ENCODE peak calls at places on chromosomes 7 and 10, in ten cellular contexts. S is hippocampal formation; P is COR-L47; G is H7; A is psoas muscle; L is EH; K is activated CD4-positive, CD25-positive, alpha-beta regulatory T cell; J is BJ; Z is activated gamma-delta T cell treated with Interleukin-2 at 50 U/mL for 16 hours; I is DMS153. Y is an unnamed sample.

GRCh38 chr7:43758861-43759683 is 592 bp downstream of the BLVRA start:
- DNase-seq in S (peak), P (no peak), G (peak), A (peak), L (peak), K (no peak), J (no peak), Z (peak), I (no peak), Y (peak)

GRCh38 chr10:26517141-26517890 is 79.2 kb downstream of the APBB1IP start:
- DNase-seq in S (no peak), P (no peak), G (no peak), A (no peak), L (no peak), K (no peak), J (no peak), Z (no peak), I (no peak), Y (no peak)

GRCh38 chr7:5393748-5394147 is 29.9 kb downstream of the TNRC18 start:
- DNase-seq in S (no peak), P (no peak), G (no peak), A (no peak), L (no peak), K (no peak), J (no peak), Z (no peak), I (no peak), Y (no peak)

GRCh38 chr10:123882681-123883445 is 8.7 kb downstream of the CPXM2 start:
- DNase-seq in S (no peak), P (no peak), G (peak), A (no peak), L (no peak), K (no peak), J (no peak), Z (no peak), I (no peak), Y (no peak)

GRCh38 chr7:55144333-55144954 is 125.6 kb downstream of the EGFR start:
- DNase-seq in S (no peak), P (no peak), G (peak), A (no peak), L (no peak), K (no peak), J (no peak), Z (no peak), I (no peak), Y (peak)

GRCh38 chr10:113273877-113274829 is 278.7 kb upstream of the HABP2 start:
- DNase-seq in S (no peak), P (no peak), G (no peak), A (peak), L (peak), K (no peak), J (peak), Z (no peak), I (no peak), Y (no peak)

GRCh38 chr7:39198556-39198955 is 220.8 kb downstream of the POU6F2 start:
- DNase-seq in S (no peak), P (no peak), G (no peak), A (no peak), L (no peak), K (no peak), J (no peak), Z (no peak), I (no peak), Y (no peak)

GRCh38 chr7:4960363-4960762 is 1.4 kb upstream of the MMD2 start:
- DNase-seq in S (no peak), P (no peak), G (peak), A (no peak), L (no peak), K (no peak), J (no peak), Z (no peak), I (no peak), Y (no peak)

GRCh38 chr10:69881202-69881601 is 79.5 kb downstream of the COL13A1 start:
- DNase-seq in S (no peak), P (no peak), G (no peak), A (no peak), L (no peak), K (no peak), J (no peak), Z (no peak), I (no peak), Y (no peak)

GRCh38 chr7:129170373-129171021 is 17.9 kb upstream of the SMO start:
- DNase-seq in S (no peak), P (no peak), G (no peak), A (no peak), L (no peak), K (no peak), J (no peak), Z (no peak), I (no peak), Y (peak)

GRCh38 chr10:13650961-13651360 is 64.2 kb downstream of the PRPF18 start:
- DNase-seq in S (no peak), P (no peak), G (no peak), A (no peak), L (no peak), K (no peak), J (no peak), Z (no peak), I (no peak), Y (no peak)

GRCh38 chr7:47839381-47839780 is 108.9 kb downstream of the PKD1L1 start:
- DNase-seq in S (no peak), P (no peak), G (no peak), A (no peak), L (no peak), K (no peak), J (no peak), Z (no peak), I (no peak), Y (no peak)

GRCh38 chr10:99681553-99681952 is 22.2 kb downstream of the ENTPD7 start:
- DNase-seq in S (no peak), P (no peak), G (no peak), A (no peak), L (peak), K (no peak), J (no peak), Z (no peak), I (no peak), Y (no peak)

GRCh38 chr7:100978300-100978699 is 8.9 kb downstream of the MUC12 start:
- DNase-seq in S (no peak), P (no peak), G (no peak), A (no peak), L (no peak), K (no peak), J (no peak), Z (no peak), I (no peak), Y (no peak)

GRCh38 chr7:6556196-6556595 is 4.9 kb upstream of the GRID2IP start:
- DNase-seq in S (no peak), P (peak), G (peak), A (no peak), L (no peak), K (no peak), J (no peak), Z (no peak), I (no peak), Y (peak)

GRCh38 chr10:101630420-101630920 is 42.3 kb downstream of the DPCD start:
- DNase-seq in S (no peak), P (no peak), G (no peak), A (no peak), L (no peak), K (no peak), J (no peak), Z (no peak), I (no peak), Y (no peak)

GRCh38 chr7:82740246-82740848 is 296.8 kb upstream of the CACNA2D1 start:
- DNase-seq in S (no peak), P (peak), G (peak), A (no peak), L (peak), K (no peak), J (no peak), Z (no peak), I (peak), Y (peak)

GRCh38 chr10:116888380-116889055 is 39.2 kb downstream of the ENO4 start:
- DNase-seq in S (no peak), P (no peak), G (peak), A (peak), L (peak), K (no peak), J (peak), Z (no peak), I (no peak), Y (peak)

GRCh38 chr7:81769891-81770818 is at the start of gene HGF:
- DNase-seq in S (peak), P (no peak), G (peak), A (peak), L (peak), K (no peak), J (peak), Z (peak), I (no peak), Y (peak)

GRCh38 chr7:22992874-22993840 is 20.8 kb downstream of the HYCC1 start:
- DNase-seq in S (no peak), P (no peak), G (no peak), A (no peak), L (no peak), K (no peak), J (no peak), Z (no peak), I (no peak), Y (no peak)

GRCh38 chr7:44141221-44141850 is at the start of gene MYL7:
- DNase-seq in S (no peak), P (no peak), G (no peak), A (no peak), L (no peak), K (no peak), J (no peak), Z (no peak), I (no peak), Y (no peak)

GRCh38 chr7:128687131-128687530 is 15.0 kb downstream of the GARIN1A start:
- DNase-seq in S (no peak), P (no peak), G (no peak), A (no peak), L (no peak), K (no peak), J (no peak), Z (no peak), I (no peak), Y (no peak)

GRCh38 chr7:144416341-144416740 is 12.8 kb upstream of the NOBOX start:
- DNase-seq in S (no peak), P (no peak), G (no peak), A (no peak), L (no peak), K (no peak), J (no peak), Z (no peak), I (no peak), Y (no peak)

GRCh38 chr10:124943301-124944092 is 1.6 kb downstream of the ZRANB1 start:
- DNase-seq in S (no peak), P (no peak), G (no peak), A (no peak), L (peak), K (no peak), J (peak), Z (no peak), I (no peak), Y (no peak)

GRCh38 chr10:50928190-50928552 is 42.7 kb upstream of the A1CF start:
- DNase-seq in S (no peak), P (no peak), G (no peak), A (no peak), L (no peak), K (no peak), J (no peak), Z (no peak), I (no peak), Y (no peak)

GRCh38 chr7:90383879-90384278 is 19.4 kb upstream of the CLDN12 start:
- DNase-seq in S (no peak), P (no peak), G (no peak), A (no peak), L (peak), K (no peak), J (no peak), Z (no peak), I (no peak), Y (no peak)

GRCh38 chr7:142797799-142798377 is 27.1 kb downstream of the PRSS2 start:
- DNase-seq in S (no peak), P (no peak), G (peak), A (no peak), L (no peak), K (no peak), J (no peak), Z (peak), I (no peak), Y (no peak)

GRCh38 chr7:30983042-30983913 is 19.5 kb downstream of the GHRHR start:
- DNase-seq in S (peak), P (peak), G (peak), A (peak), L (peak), K (peak), J (no peak), Z (peak), I (peak), Y (peak)

GRCh38 chr10:60818134-60818770 is 40.0 kb downstream of the CDK1 start:
- DNase-seq in S (no peak), P (no peak), G (no peak), A (no peak), L (peak), K (no peak), J (peak), Z (no peak), I (no peak), Y (no peak)

GRCh38 chr10:112952282-112952991 is 2.4 kb downstream of the TCF7L2 start:
- DNase-seq in S (no peak), P (no peak), G (peak), A (peak), L (peak), K (no peak), J (no peak), Z (no peak), I (no peak), Y (peak)

GRCh38 chr7:129434846-129435318 is 650 bp downstream of the STRIP2 start:
- DNase-seq in S (no peak), P (peak), G (peak), A (peak), L (peak), K (no peak), J (no peak), Z (peak), I (no peak), Y (peak)

GRCh38 chr7:77222819-77223218 is 23.2 kb upstream of the FGL2 start:
- DNase-seq in S (no peak), P (no peak), G (no peak), A (no peak), L (no peak), K (no peak), J (no peak), Z (no peak), I (no peak), Y (no peak)

GRCh38 chr7:375491-375821 is 85.5 kb downstream of the FOXL3 start:
- DNase-seq in S (no peak), P (no peak), G (peak), A (no peak), L (no peak), K (no peak), J (no peak), Z (no peak), I (no peak), Y (no peak)

GRCh38 chr10:10589540-10589939 is 428.1 kb upstream of the CELF2 start:
- DNase-seq in S (no peak), P (no peak), G (no peak), A (no peak), L (peak), K (no peak), J (peak), Z (no peak), I (no peak), Y (no peak)

GRCh38 chr10:100687143-100687953 is 58.0 kb upstream of the PAX2 start:
- DNase-seq in S (no peak), P (no peak), G (no peak), A (no peak), L (no peak), K (no peak), J (no peak), Z (no peak), I (no peak), Y (no peak)

Y was measured in GM23338.